ENCODE peak calls at places on chromosome 20, in ten cellular contexts. One of them, this sample, is unnamed.

GRCh38 chr20:3204124-3204794 is at the start of gene DDRGK1:
- DNase-seq in transverse colon: peak; percentile 92
- DNase-seq in H1: no peak
- DNase-seq in tibial nerve: peak; percentile 97
- DNase-seq in HepG2: peak; percentile 85
- DNase-seq in sigmoid colon: peak; percentile 95
- DNase-seq in stomach: peak; percentile 93
- DNase-seq in A549: peak; percentile 88
- DNase-seq in upper lobe of left lung: peak; percentile 92
- DNase-seq in SK-N-SH: peak; percentile 96
- DNase-seq in this sample: peak; percentile 92

GRCh38 chr20:37494301-37494700 is 26.7 kb upstream of the NNAT start:
- DNase-seq in HepG2: no peak
- DNase-seq in SK-N-SH: no peak
- DNase-seq in stomach: no peak
- DNase-seq in tibial nerve: no peak
- DNase-seq in upper lobe of left lung: no peak
- DNase-seq in transverse colon: no peak
- DNase-seq in sigmoid colon: peak; percentile 43
- DNase-seq in A549: no peak
- DNase-seq in H1: no peak
- DNase-seq in this sample: no peak

GRCh38 chr20:31517373-31517772 is 3.1 kb downstream of the HM13 start:
- DNase-seq in tibial nerve: peak; percentile 49
- DNase-seq in A549: peak; percentile 76
- DNase-seq in upper lobe of left lung: peak; percentile 62
- DNase-seq in sigmoid colon: no peak
- DNase-seq in SK-N-SH: peak; percentile 57
- DNase-seq in HepG2: peak; percentile 91
- DNase-seq in stomach: peak; percentile 74
- DNase-seq in transverse colon: peak; percentile 40
- DNase-seq in H1: no peak
- DNase-seq in this sample: no peak

GRCh38 chr20:59055302-59055701 is 12.7 kb upstream of the PRELID3B start:
- DNase-seq in A549: peak; percentile 30
- DNase-seq in SK-N-SH: no peak
- DNase-seq in transverse colon: no peak
- DNase-seq in HepG2: no peak
- DNase-seq in sigmoid colon: no peak
- DNase-seq in tibial nerve: peak; percentile 33
- DNase-seq in stomach: no peak
- DNase-seq in upper lobe of left lung: no peak
- DNase-seq in H1: no peak
- DNase-seq in this sample: no peak

GRCh38 chr20:41370176-41370575 is 3.6 kb upstream of the EMILIN3 start:
- DNase-seq in sigmoid colon: no peak
- DNase-seq in H1: no peak
- DNase-seq in A549: no peak
- DNase-seq in transverse colon: no peak
- DNase-seq in tibial nerve: no peak
- DNase-seq in upper lobe of left lung: no peak
- DNase-seq in stomach: no peak
- DNase-seq in HepG2: no peak
- DNase-seq in SK-N-SH: no peak
- DNase-seq in this sample: no peak

GRCh38 chr20:10922941-10923340 is 249.1 kb upstream of the JAG1 start:
- DNase-seq in H1: no peak
- DNase-seq in stomach: no peak
- DNase-seq in HepG2: no peak
- DNase-seq in tibial nerve: no peak
- DNase-seq in upper lobe of left lung: no peak
- DNase-seq in sigmoid colon: no peak
- DNase-seq in SK-N-SH: no peak
- DNase-seq in transverse colon: no peak
- DNase-seq in A549: peak; percentile 57
- DNase-seq in this sample: no peak

GRCh38 chr20:17965042-17965697 is 3.4 kb downstream of the SNX5 start:
- DNase-seq in stomach: no peak
- DNase-seq in SK-N-SH: no peak
- DNase-seq in upper lobe of left lung: peak; percentile 46
- DNase-seq in HepG2: peak; percentile 38
- DNase-seq in transverse colon: no peak
- DNase-seq in sigmoid colon: no peak
- DNase-seq in A549: no peak
- DNase-seq in H1: no peak
- DNase-seq in tibial nerve: no peak
- DNase-seq in this sample: no peak

GRCh38 chr20:62551408-62552323 is 75.9 kb upstream of the GATA5 start:
- DNase-seq in A549: no peak
- DNase-seq in tibial nerve: no peak
- DNase-seq in HepG2: no peak
- DNase-seq in transverse colon: no peak
- DNase-seq in stomach: no peak
- DNase-seq in SK-N-SH: peak; percentile 77
- DNase-seq in H1: no peak
- DNase-seq in upper lobe of left lung: no peak
- DNase-seq in sigmoid colon: no peak
- DNase-seq in this sample: no peak

GRCh38 chr20:10113746-10114145 is 79.0 kb downstream of the ANKEF1 start:
- DNase-seq in upper lobe of left lung: no peak
- DNase-seq in A549: no peak
- DNase-seq in transverse colon: no peak
- DNase-seq in sigmoid colon: no peak
- DNase-seq in H1: no peak
- DNase-seq in tibial nerve: no peak
- DNase-seq in SK-N-SH: no peak
- DNase-seq in HepG2: no peak
- DNase-seq in stomach: no peak
- DNase-seq in this sample: no peak

GRCh38 chr20:48828734-48829460 is 1.1 kb upstream of the PREX1 start:
- DNase-seq in sigmoid colon: no peak
- DNase-seq in A549: no peak
- DNase-seq in transverse colon: no peak
- DNase-seq in H1: no peak
- DNase-seq in stomach: no peak
- DNase-seq in tibial nerve: no peak
- DNase-seq in upper lobe of left lung: no peak
- DNase-seq in SK-N-SH: peak; percentile 37
- DNase-seq in HepG2: no peak
- DNase-seq in this sample: no peak

GRCh38 chr20:32646486-32646885 is 27.3 kb downstream of the C20orf203 start:
- DNase-seq in tibial nerve: no peak
- DNase-seq in SK-N-SH: no peak
- DNase-seq in HepG2: no peak
- DNase-seq in stomach: no peak
- DNase-seq in sigmoid colon: no peak
- DNase-seq in A549: no peak
- DNase-seq in H1: no peak
- DNase-seq in upper lobe of left lung: no peak
- DNase-seq in transverse colon: no peak
- DNase-seq in this sample: no peak
- TF ChIP-seq EP300 in tibial nerve: no peak
- TF ChIP-seq EP300 in SK-N-SH: no peak
- TF ChIP-seq EP300 in HepG2: no peak
- TF ChIP-seq EP300 in stomach: no peak
- TF ChIP-seq EP300 in sigmoid colon: no peak
- TF ChIP-seq EP300 in A549: no peak
- TF ChIP-seq EP300 in H1: no peak
- TF ChIP-seq EP300 in upper lobe of left lung: no peak
- TF ChIP-seq EP300 in transverse colon: no peak
- TF ChIP-seq EP300 in this sample: no peak

GRCh38 chr20:47466193-47466592 is 35.5 kb upstream of the NCOA3 start:
- DNase-seq in transverse colon: no peak
- DNase-seq in upper lobe of left lung: no peak
- DNase-seq in HepG2: no peak
- DNase-seq in A549: no peak
- DNase-seq in SK-N-SH: no peak
- DNase-seq in tibial nerve: no peak
- DNase-seq in sigmoid colon: no peak
- DNase-seq in stomach: no peak
- DNase-seq in H1: no peak
- DNase-seq in this sample: no peak

GRCh38 chr20:47466704-47467459 is 34.8 kb upstream of the NCOA3 start:
- DNase-seq in HepG2: no peak
- DNase-seq in tibial nerve: no peak
- DNase-seq in SK-N-SH: no peak
- DNase-seq in sigmoid colon: no peak
- DNase-seq in upper lobe of left lung: no peak
- DNase-seq in stomach: no peak
- DNase-seq in H1: no peak
- DNase-seq in A549: no peak
- DNase-seq in transverse colon: no peak
- DNase-seq in this sample: no peak

GRCh38 chr20:47461120-47461685 is 40.5 kb upstream of the NCOA3 start:
- DNase-seq in upper lobe of left lung: no peak
- DNase-seq in transverse colon: no peak
- DNase-seq in HepG2: no peak
- DNase-seq in SK-N-SH: no peak
- DNase-seq in tibial nerve: no peak
- DNase-seq in sigmoid colon: no peak
- DNase-seq in H1: no peak
- DNase-seq in stomach: no peak
- DNase-seq in A549: no peak
- DNase-seq in this sample: no peak

GRCh38 chr20:47465335-47466090 is 36.2 kb upstream of the NCOA3 start:
- DNase-seq in SK-N-SH: no peak
- DNase-seq in A549: no peak
- DNase-seq in H1: no peak
- DNase-seq in upper lobe of left lung: no peak
- DNase-seq in transverse colon: no peak
- DNase-seq in tibial nerve: no peak
- DNase-seq in HepG2: no peak
- DNase-seq in sigmoid colon: no peak
- DNase-seq in stomach: no peak
- DNase-seq in this sample: no peak

GRCh38 chr20:47464380-47465101 is 37.1 kb upstream of the NCOA3 start:
- DNase-seq in stomach: peak; percentile 59
- DNase-seq in A549: peak; percentile 99
- DNase-seq in HepG2: peak; percentile 100
- DNase-seq in upper lobe of left lung: peak; percentile 85
- DNase-seq in transverse colon: peak; percentile 50
- DNase-seq in tibial nerve: peak; percentile 94
- DNase-seq in sigmoid colon: peak; percentile 68
- DNase-seq in H1: no peak
- DNase-seq in SK-N-SH: peak; percentile 22
- DNase-seq in this sample: peak; percentile 18
- TF ChIP-seq CTCF in stomach: no peak
- TF ChIP-seq CTCF in A549: no peak
- TF ChIP-seq CTCF in HepG2: peak; percentile 66
- TF ChIP-seq CTCF in upper lobe of left lung: peak; percentile 57
- TF ChIP-seq CTCF in transverse colon: peak; percentile 36
- TF ChIP-seq CTCF in tibial nerve: peak; percentile 37
- TF ChIP-seq CTCF in sigmoid colon: no peak
- TF ChIP-seq CTCF in H1: peak; percentile 25
- TF ChIP-seq CTCF in SK-N-SH: peak; percentile 64
- TF ChIP-seq CTCF in this sample: no peak

DNA sequence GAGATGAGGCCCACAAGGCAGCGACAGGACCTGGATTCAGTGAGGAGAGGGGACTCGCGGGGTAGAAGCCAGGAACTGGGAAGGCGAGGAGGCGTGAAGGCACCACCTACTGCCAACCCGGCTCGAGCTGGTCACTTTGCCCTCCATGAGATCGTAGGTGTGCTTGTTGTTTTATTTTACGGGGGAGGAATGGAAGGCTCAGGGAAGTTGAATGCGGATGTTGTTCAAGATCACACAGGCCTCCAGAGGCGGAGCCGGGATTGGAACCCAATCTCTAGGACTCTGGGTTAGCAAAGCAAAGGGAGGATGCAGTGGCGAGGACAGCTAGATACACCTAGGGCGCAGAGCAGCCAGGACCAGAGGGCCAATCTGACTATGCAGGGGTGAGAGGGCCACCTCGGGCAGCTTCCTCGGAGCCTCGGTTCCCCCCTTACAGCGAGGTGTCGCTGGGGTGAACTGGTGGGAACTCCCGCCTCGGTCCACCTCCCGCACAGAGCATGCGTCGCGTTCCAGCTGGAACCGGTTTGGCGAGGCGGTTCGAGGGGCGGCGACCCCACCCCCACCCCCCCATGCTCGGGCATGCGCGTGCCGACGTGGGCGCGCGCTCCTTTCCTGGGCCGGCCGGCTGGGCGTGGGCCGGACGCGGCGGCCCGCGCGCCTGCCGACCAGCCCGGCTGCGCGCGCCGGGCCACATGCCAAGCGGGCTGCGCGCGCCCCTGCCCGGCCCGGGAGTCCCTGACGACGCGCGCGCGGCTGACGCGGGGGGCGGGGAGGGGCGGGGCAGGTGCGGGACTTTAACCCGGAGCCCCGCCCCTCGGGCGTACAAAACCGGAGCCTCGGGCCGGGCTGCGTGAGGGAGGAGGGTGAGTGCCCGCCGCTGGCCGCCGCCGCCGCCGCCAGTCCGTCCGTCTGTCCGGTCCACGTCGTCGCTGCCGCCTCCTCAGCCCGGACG is 80.4 kb upstream of the MYL9 start:
- DNase-seq in A549: peak; percentile 89
- DNase-seq in sigmoid colon: peak; percentile 96
- DNase-seq in SK-N-SH: peak; percentile 98
- DNase-seq in upper lobe of left lung: peak; percentile 94
- DNase-seq in HepG2: peak; percentile 89
- DNase-seq in transverse colon: peak; percentile 96
- DNase-seq in H1: peak; percentile 78
- DNase-seq in tibial nerve: peak; percentile 88
- DNase-seq in stomach: peak; percentile 96
- DNase-seq in this sample: peak; percentile 95
- H3K4me3 ChIP-seq in A549: peak overlapping the region; percentile 98
- H3K4me3 ChIP-seq in sigmoid colon: peak overlapping the region; percentile 65
- H3K4me3 ChIP-seq in SK-N-SH: no peak overlapping the region
- H3K4me3 ChIP-seq in upper lobe of left lung: peak overlapping the region; percentile 71
- H3K4me3 ChIP-seq in HepG2: peak overlapping the region; percentile 71
- H3K4me3 ChIP-seq in transverse colon: peak overlapping the region; percentile 86
- H3K4me3 ChIP-seq in H1: no peak overlapping the region
- H3K4me3 ChIP-seq in tibial nerve: peak overlapping the region; percentile 36
- H3K4me3 ChIP-seq in stomach: peak overlapping the region; percentile 65
- H3K4me3 ChIP-seq in this sample: peak overlapping the region; percentile 75

DNA sequence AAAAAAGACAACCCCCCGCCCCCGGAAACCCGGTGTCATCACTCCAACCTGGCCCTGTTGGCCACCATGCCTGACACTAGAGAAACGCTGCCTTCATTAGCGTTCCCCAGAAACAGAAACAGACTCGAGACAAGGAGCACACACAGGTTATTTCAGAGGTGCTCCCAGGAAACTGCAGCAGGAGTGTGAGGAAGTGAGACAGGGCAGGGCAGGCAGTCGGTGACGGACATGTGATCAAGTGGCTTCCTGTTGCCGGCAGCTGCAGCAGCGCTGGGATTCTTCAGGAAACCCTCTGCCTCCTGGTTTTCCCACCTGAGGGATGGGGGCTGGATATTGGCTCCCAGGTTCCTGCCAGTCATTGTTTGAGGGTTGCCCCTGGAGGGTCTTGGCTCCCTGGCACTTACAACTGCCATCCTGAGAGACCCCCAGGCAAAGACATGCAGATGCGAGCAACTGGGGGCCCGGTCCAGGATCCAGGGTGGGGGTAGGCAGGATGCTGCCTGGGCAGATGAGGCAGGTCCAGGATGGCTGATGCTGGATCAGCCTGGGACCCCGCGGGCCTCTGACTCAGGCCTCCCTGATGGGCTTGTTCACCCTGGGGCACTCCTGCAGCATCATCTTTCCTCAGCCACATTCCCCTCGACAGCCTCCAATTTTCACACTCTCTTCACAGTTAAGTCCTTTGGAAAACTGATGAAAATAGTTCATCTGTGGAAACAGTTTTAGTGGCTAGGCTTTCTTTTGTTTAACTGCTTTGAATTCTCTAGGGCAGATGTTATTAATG is 150.7 kb upstream of the SYNDIG1 start:
- DNase-seq in transverse colon: no peak
- DNase-seq in sigmoid colon: no peak
- DNase-seq in A549: no peak
- DNase-seq in SK-N-SH: no peak
- DNase-seq in upper lobe of left lung: no peak
- DNase-seq in H1: no peak
- DNase-seq in tibial nerve: no peak
- DNase-seq in stomach: no peak
- DNase-seq in HepG2: no peak
- DNase-seq in this sample: no peak
- TF ChIP-seq EP300 in transverse colon: no peak
- TF ChIP-seq EP300 in sigmoid colon: no peak
- TF ChIP-seq EP300 in A549: no peak
- TF ChIP-seq EP300 in SK-N-SH: no peak
- TF ChIP-seq EP300 in upper lobe of left lung: no peak
- TF ChIP-seq EP300 in H1: no peak
- TF ChIP-seq EP300 in tibial nerve: no peak
- TF ChIP-seq EP300 in stomach: no peak
- TF ChIP-seq EP300 in HepG2: no peak
- TF ChIP-seq EP300 in this sample: no peak